ENCODE peak calls at places on chromosome 13, in eight cellular contexts. One of them, this sample, is unnamed.

GRCh38 chr13:45086484-45086883 is 33.8 kb upstream of the GTF2F2 start:
- DNase-seq in tibial artery: no peak
- DNase-seq in HuH-7.5: no peak
- DNase-seq in activated CD8-positive, alpha-beta memory T cell treated with anti-CD3 and anti-CD28 coated beads for 48 hours: no peak
- DNase-seq in KG1: no peak
- DNase-seq in HS-5: peak; percentile 57
- DNase-seq in ELR: peak; percentile 63
- DNase-seq in iPS DF 6.9: no peak
- DNase-seq in this sample: no peak

GRCh38 chr13:87680298-87680697 is 9.1 kb downstream of the SLITRK5 start:
- DNase-seq in iPS DF 6.9: no peak
- DNase-seq in HS-5: no peak
- DNase-seq in activated CD8-positive, alpha-beta memory T cell treated with anti-CD3 and anti-CD28 coated beads for 48 hours: no peak
- DNase-seq in KG1: no peak
- DNase-seq in HuH-7.5: no peak
- DNase-seq in tibial artery: no peak
- DNase-seq in ELR: peak; percentile 34
- DNase-seq in this sample: no peak

GRCh38 chr13:94129490-94129894 is 350.0 kb downstream of the DCT start:
- DNase-seq in HS-5: no peak
- DNase-seq in KG1: no peak
- DNase-seq in activated CD8-positive, alpha-beta memory T cell treated with anti-CD3 and anti-CD28 coated beads for 48 hours: no peak
- DNase-seq in HuH-7.5: no peak
- DNase-seq in tibial artery: no peak
- DNase-seq in ELR: no peak
- DNase-seq in iPS DF 6.9: no peak
- DNase-seq in this sample: no peak

GRCh38 chr13:79812070-79812850 is 331.3 kb downstream of the NDFIP2 start:
- DNase-seq in ELR: no peak
- DNase-seq in activated CD8-positive, alpha-beta memory T cell treated with anti-CD3 and anti-CD28 coated beads for 48 hours: no peak
- DNase-seq in KG1: no peak
- DNase-seq in tibial artery: no peak
- DNase-seq in iPS DF 6.9: no peak
- DNase-seq in HuH-7.5: no peak
- DNase-seq in HS-5: no peak
- DNase-seq in this sample: no peak

GRCh38 chr13:24997367-24997967 is 98.5 kb upstream of the PABPC3 start:
- DNase-seq in ELR: peak; percentile 58
- DNase-seq in HuH-7.5: no peak
- DNase-seq in KG1: peak; percentile 53
- DNase-seq in iPS DF 6.9: no peak
- DNase-seq in activated CD8-positive, alpha-beta memory T cell treated with anti-CD3 and anti-CD28 coated beads for 48 hours: no peak
- DNase-seq in HS-5: no peak
- DNase-seq in tibial artery: no peak
- DNase-seq in this sample: no peak

GRCh38 chr13:46181799-46182490 is at the start of gene LCP1:
- DNase-seq in HuH-7.5: no peak
- DNase-seq in HS-5: no peak
- DNase-seq in ELR: peak; percentile 8
- DNase-seq in activated CD8-positive, alpha-beta memory T cell treated with anti-CD3 and anti-CD28 coated beads for 48 hours: peak; percentile 47
- DNase-seq in iPS DF 6.9: no peak
- DNase-seq in KG1: peak; percentile 73
- DNase-seq in tibial artery: no peak
- DNase-seq in this sample: no peak

GRCh38 chr13:24097064-24097463 is 63.5 kb upstream of the SPATA13 start:
- DNase-seq in tibial artery: no peak
- DNase-seq in iPS DF 6.9: no peak
- DNase-seq in HuH-7.5: no peak
- DNase-seq in HS-5: no peak
- DNase-seq in KG1: no peak
- DNase-seq in activated CD8-positive, alpha-beta memory T cell treated with anti-CD3 and anti-CD28 coated beads for 48 hours: peak; percentile 27
- DNase-seq in ELR: peak; percentile 62
- DNase-seq in this sample: no peak

GRCh38 chr13:97242755-97243497 is 20.8 kb downstream of the MBNL2 start:
- DNase-seq in iPS DF 6.9: no peak
- DNase-seq in ELR: no peak
- DNase-seq in KG1: no peak
- DNase-seq in tibial artery: no peak
- DNase-seq in activated CD8-positive, alpha-beta memory T cell treated with anti-CD3 and anti-CD28 coated beads for 48 hours: no peak
- DNase-seq in HuH-7.5: no peak
- DNase-seq in HS-5: no peak
- DNase-seq in this sample: no peak

GRCh38 chr13:50389726-50390125 is 374.5 kb downstream of the KCNRG start:
- DNase-seq in activated CD8-positive, alpha-beta memory T cell treated with anti-CD3 and anti-CD28 coated beads for 48 hours: no peak
- DNase-seq in tibial artery: no peak
- DNase-seq in HuH-7.5: no peak
- DNase-seq in HS-5: no peak
- DNase-seq in KG1: no peak
- DNase-seq in ELR: no peak
- DNase-seq in iPS DF 6.9: no peak
- DNase-seq in this sample: no peak

GRCh38 chr13:50650936-50651638 is 192.4 kb downstream of the DLEU7 start:
- DNase-seq in iPS DF 6.9: no peak
- DNase-seq in activated CD8-positive, alpha-beta memory T cell treated with anti-CD3 and anti-CD28 coated beads for 48 hours: no peak
- DNase-seq in KG1: no peak
- DNase-seq in tibial artery: no peak
- DNase-seq in HS-5: no peak
- DNase-seq in HuH-7.5: no peak
- DNase-seq in ELR: peak; percentile 26
- DNase-seq in this sample: no peak

GRCh38 chr13:74288361-74288911 is 154.2 kb upstream of the KLF12 start:
- DNase-seq in KG1: no peak
- DNase-seq in activated CD8-positive, alpha-beta memory T cell treated with anti-CD3 and anti-CD28 coated beads for 48 hours: no peak
- DNase-seq in tibial artery: no peak
- DNase-seq in HS-5: no peak
- DNase-seq in iPS DF 6.9: no peak
- DNase-seq in HuH-7.5: no peak
- DNase-seq in ELR: no peak
- DNase-seq in this sample: peak; percentile 41

GRCh38 chr13:105925496-105925895 is 610.0 kb downstream of the EFNB2 start:
- DNase-seq in ELR: peak; percentile 47
- DNase-seq in tibial artery: no peak
- DNase-seq in HS-5: peak; percentile 23
- DNase-seq in activated CD8-positive, alpha-beta memory T cell treated with anti-CD3 and anti-CD28 coated beads for 48 hours: no peak
- DNase-seq in iPS DF 6.9: no peak
- DNase-seq in HuH-7.5: no peak
- DNase-seq in KG1: no peak
- DNase-seq in this sample: no peak

GRCh38 chr13:23516190-23516589 is 54.0 kb upstream of the TNFRSF19 start:
- DNase-seq in iPS DF 6.9: no peak
- DNase-seq in ELR: no peak
- DNase-seq in HS-5: no peak
- DNase-seq in KG1: no peak
- DNase-seq in activated CD8-positive, alpha-beta memory T cell treated with anti-CD3 and anti-CD28 coated beads for 48 hours: no peak
- DNase-seq in HuH-7.5: no peak
- DNase-seq in tibial artery: no peak
- DNase-seq in this sample: no peak

GRCh38 chr13:94764576-94765321 is 52.4 kb upstream of the SOX21 start:
- DNase-seq in activated CD8-positive, alpha-beta memory T cell treated with anti-CD3 and anti-CD28 coated beads for 48 hours: no peak
- DNase-seq in HuH-7.5: no peak
- DNase-seq in HS-5: no peak
- DNase-seq in tibial artery: no peak
- DNase-seq in KG1: no peak
- DNase-seq in ELR: peak; percentile 4
- DNase-seq in iPS DF 6.9: no peak
- DNase-seq in this sample: no peak

GRCh38 chr13:44523176-44524017 is 52.7 kb downstream of the TSC22D1 start:
- DNase-seq in iPS DF 6.9: no peak
- DNase-seq in KG1: no peak
- DNase-seq in tibial artery: no peak
- DNase-seq in ELR: peak; percentile 61
- DNase-seq in HS-5: peak; percentile 2
- DNase-seq in HuH-7.5: no peak
- DNase-seq in activated CD8-positive, alpha-beta memory T cell treated with anti-CD3 and anti-CD28 coated beads for 48 hours: no peak
- DNase-seq in this sample: no peak

GRCh38 chr13:74695021-74695800 is 561.0 kb upstream of the KLF12 start:
- DNase-seq in ELR: no peak
- DNase-seq in activated CD8-positive, alpha-beta memory T cell treated with anti-CD3 and anti-CD28 coated beads for 48 hours: no peak
- DNase-seq in iPS DF 6.9: no peak
- DNase-seq in KG1: no peak
- DNase-seq in tibial artery: no peak
- DNase-seq in HS-5: no peak
- DNase-seq in HuH-7.5: no peak
- DNase-seq in this sample: no peak

GRCh38 chr13:30835442-30835841 is 70.6 kb upstream of the MEDAG start:
- DNase-seq in HuH-7.5: no peak
- DNase-seq in KG1: no peak
- DNase-seq in iPS DF 6.9: no peak
- DNase-seq in ELR: no peak
- DNase-seq in HS-5: no peak
- DNase-seq in activated CD8-positive, alpha-beta memory T cell treated with anti-CD3 and anti-CD28 coated beads for 48 hours: no peak
- DNase-seq in tibial artery: no peak
- DNase-seq in this sample: no peak

GRCh38 chr13:23618341-23618740 is 48.1 kb downstream of the TNFRSF19 start:
- DNase-seq in iPS DF 6.9: no peak
- DNase-seq in tibial artery: no peak
- DNase-seq in HS-5: peak; percentile 69
- DNase-seq in activated CD8-positive, alpha-beta memory T cell treated with anti-CD3 and anti-CD28 coated beads for 48 hours: no peak
- DNase-seq in ELR: peak; percentile 94
- DNase-seq in KG1: no peak
- DNase-seq in HuH-7.5: no peak
- DNase-seq in this sample: no peak

GRCh38 chr13:59300347-59301165 is 863.2 kb downstream of the DIAPH3 start:
- DNase-seq in iPS DF 6.9: no peak
- DNase-seq in ELR: no peak
- DNase-seq in KG1: no peak
- DNase-seq in activated CD8-positive, alpha-beta memory T cell treated with anti-CD3 and anti-CD28 coated beads for 48 hours: no peak
- DNase-seq in HuH-7.5: no peak
- DNase-seq in HS-5: no peak
- DNase-seq in tibial artery: no peak
- DNase-seq in this sample: no peak

GRCh38 chr13:33394294-33394932 is 108.9 kb upstream of the STARD13 start:
- DNase-seq in KG1: no peak
- DNase-seq in ELR: no peak
- DNase-seq in tibial artery: no peak
- DNase-seq in activated CD8-positive, alpha-beta memory T cell treated with anti-CD3 and anti-CD28 coated beads for 48 hours: no peak
- DNase-seq in HuH-7.5: no peak
- DNase-seq in iPS DF 6.9: no peak
- DNase-seq in HS-5: no peak
- DNase-seq in this sample: no peak

GRCh38 chr13:111385182-111385857 is 64.9 kb downstream of the TEX29 start:
- DNase-seq in KG1: no peak
- DNase-seq in activated CD8-positive, alpha-beta memory T cell treated with anti-CD3 and anti-CD28 coated beads for 48 hours: no peak
- DNase-seq in HuH-7.5: no peak
- DNase-seq in HS-5: no peak
- DNase-seq in iPS DF 6.9: no peak
- DNase-seq in tibial artery: peak; percentile 39
- DNase-seq in ELR: no peak
- DNase-seq in this sample: peak; percentile 8

GRCh38 chr13:106348032-106348431 is 187.4 kb downstream of the EFNB2 start:
- DNase-seq in ELR: peak; percentile 77
- DNase-seq in HS-5: no peak
- DNase-seq in activated CD8-positive, alpha-beta memory T cell treated with anti-CD3 and anti-CD28 coated beads for 48 hours: no peak
- DNase-seq in iPS DF 6.9: no peak
- DNase-seq in KG1: no peak
- DNase-seq in tibial artery: no peak
- DNase-seq in HuH-7.5: no peak
- DNase-seq in this sample: no peak

GRCh38 chr13:21034602-21035190 is 26.7 kb downstream of the LATS2 start:
- DNase-seq in activated CD8-positive, alpha-beta memory T cell treated with anti-CD3 and anti-CD28 coated beads for 48 hours: no peak
- DNase-seq in HuH-7.5: no peak
- DNase-seq in ELR: no peak
- DNase-seq in tibial artery: no peak
- DNase-seq in iPS DF 6.9: peak; percentile 11
- DNase-seq in KG1: no peak
- DNase-seq in HS-5: no peak
- DNase-seq in this sample: peak; percentile 51